ENCODE peak calls at places on chromosomes 4 and X, in seven cellular contexts. One of them, this sample, is unnamed.
A peak's percentile ranks its signal among the peaks of the same experiment; 100 is the strongest.

GRCh38 chr4:83083925-83084475 is 30.5 kb downstream of the PLAC8 start:
- DNase-seq in AG04450: no peak
- DNase-seq in foreskin fibroblast: no peak
- DNase-seq in IMR-90: no peak
- DNase-seq in A549: no peak
- DNase-seq in pancreas: no peak
- DNase-seq in HepG2: no peak
- DNase-seq in this sample: no peak

GRCh38 chrX:47497274-47497673 is 14.3 kb upstream of the ZNF41 start:
- DNase-seq in AG04450: no peak
- DNase-seq in HepG2: no peak
- DNase-seq in IMR-90: peak; percentile 38
- DNase-seq in pancreas: no peak
- DNase-seq in foreskin fibroblast: no peak
- DNase-seq in A549: no peak
- DNase-seq in this sample: peak; percentile 44

GRCh38 chr4:48033825-48034413 is 17.3 kb downstream of the NIPAL1 start:
- DNase-seq in foreskin fibroblast: no peak
- DNase-seq in IMR-90: peak; percentile 3
- DNase-seq in HepG2: peak; percentile 28
- DNase-seq in pancreas: no peak
- DNase-seq in A549: no peak
- DNase-seq in AG04450: no peak
- DNase-seq in this sample: no peak

GRCh38 chr4:122313001-122313400 is 65.8 kb upstream of the ADAD1 start:
- DNase-seq in IMR-90: no peak
- DNase-seq in AG04450: no peak
- DNase-seq in A549: no peak
- DNase-seq in pancreas: no peak
- DNase-seq in foreskin fibroblast: no peak
- DNase-seq in HepG2: no peak
- DNase-seq in this sample: no peak

GRCh38 chr4:26343041-26343403 is 22.2 kb downstream of the RBPJ start:
- DNase-seq in A549: no peak
- DNase-seq in foreskin fibroblast: no peak
- DNase-seq in pancreas: no peak
- DNase-seq in IMR-90: peak; percentile 50
- DNase-seq in AG04450: no peak
- DNase-seq in HepG2: no peak
- DNase-seq in this sample: peak; percentile 76

GRCh38 chr4:169229571-169230028 is 41.2 kb downstream of the SH3RF1 start:
- DNase-seq in foreskin fibroblast: peak; percentile 92
- DNase-seq in A549: peak; percentile 53
- DNase-seq in pancreas: no peak
- DNase-seq in IMR-90: peak; percentile 96
- DNase-seq in AG04450: peak; percentile 80
- DNase-seq in HepG2: no peak
- DNase-seq in this sample: peak; percentile 94

GRCh38 chr4:52659722-52660261 is 691 bp upstream of the USP46 start:
- DNase-seq in A549: peak; percentile 8
- DNase-seq in IMR-90: no peak
- DNase-seq in HepG2: peak; percentile 15
- DNase-seq in pancreas: peak; percentile 76
- DNase-seq in AG04450: no peak
- DNase-seq in foreskin fibroblast: no peak
- DNase-seq in this sample: peak; percentile 29

GRCh38 chrX:102516314-102516936 is at the start of gene TMSB15A:
- DNase-seq in HepG2: no peak
- DNase-seq in AG04450: no peak
- DNase-seq in IMR-90: peak; percentile 28
- DNase-seq in A549: peak; percentile 53
- DNase-seq in foreskin fibroblast: peak; percentile 23
- DNase-seq in pancreas: peak; percentile 77
- DNase-seq in this sample: peak; percentile 12

GRCh38 chr4:186840222-186840701 is 116.6 kb upstream of the FAT1 start:
- DNase-seq in foreskin fibroblast: no peak
- DNase-seq in pancreas: no peak
- DNase-seq in IMR-90: peak; percentile 62
- DNase-seq in A549: no peak
- DNase-seq in HepG2: no peak
- DNase-seq in AG04450: peak; percentile 11
- DNase-seq in this sample: peak; percentile 31

GRCh38 chr4:84837751-84838150 is 128.7 kb downstream of the WDFY3 start:
- DNase-seq in AG04450: no peak
- DNase-seq in A549: no peak
- DNase-seq in IMR-90: peak; percentile 12
- DNase-seq in pancreas: no peak
- DNase-seq in foreskin fibroblast: no peak
- DNase-seq in HepG2: no peak
- DNase-seq in this sample: no peak

GRCh38 chr4:98657531-98658286 is 702 bp downstream of the TSPAN5 start:
- DNase-seq in pancreas: no peak
- DNase-seq in HepG2: no peak
- DNase-seq in IMR-90: peak; percentile 69
- DNase-seq in foreskin fibroblast: peak; percentile 80
- DNase-seq in AG04450: no peak
- DNase-seq in A549: peak; percentile 56
- DNase-seq in this sample: peak; percentile 65

GRCh38 chrX:102899940-102900916 is 36.8 kb upstream of the RAB40AL start:
- DNase-seq in AG04450: peak; percentile 26
- DNase-seq in pancreas: peak; percentile 59
- DNase-seq in A549: peak; percentile 6
- DNase-seq in IMR-90: peak; percentile 74
- DNase-seq in foreskin fibroblast: peak; percentile 40
- DNase-seq in HepG2: peak; percentile 39
- DNase-seq in this sample: peak; percentile 67

GRCh38 chrX:120791013-120791643 is 84.5 kb downstream of the CT47B1 start:
- DNase-seq in IMR-90: peak; percentile 43
- DNase-seq in A549: no peak
- DNase-seq in foreskin fibroblast: peak; percentile 75
- DNase-seq in AG04450: no peak
- DNase-seq in pancreas: peak; percentile 69
- DNase-seq in HepG2: no peak
- DNase-seq in this sample: peak; percentile 87

GRCh38 chr4:26590639-26591038 is 6.8 kb downstream of the TBC1D19 start:
- DNase-seq in foreskin fibroblast: no peak
- DNase-seq in HepG2: no peak
- DNase-seq in A549: no peak
- DNase-seq in AG04450: no peak
- DNase-seq in pancreas: no peak
- DNase-seq in IMR-90: peak; percentile 46
- DNase-seq in this sample: peak; percentile 44

GRCh38 chr4:8391972-8392371 is 48.6 kb downstream of the ACOX3 start:
- DNase-seq in IMR-90: peak; percentile 89
- DNase-seq in foreskin fibroblast: peak; percentile 87
- DNase-seq in A549: no peak
- DNase-seq in AG04450: peak; percentile 72
- DNase-seq in HepG2: no peak
- DNase-seq in pancreas: no peak
- DNase-seq in this sample: peak; percentile 85

GRCh38 chr4:170420255-170420693 is 330.5 kb upstream of the AADAT start:
- DNase-seq in A549: no peak
- DNase-seq in AG04450: peak; percentile 0
- DNase-seq in IMR-90: peak; percentile 57
- DNase-seq in foreskin fibroblast: peak; percentile 15
- DNase-seq in pancreas: no peak
- DNase-seq in HepG2: no peak
- DNase-seq in this sample: peak; percentile 56

GRCh38 chrX:13077168-13077567 is 32.7 kb upstream of the FAM9C start:
- DNase-seq in pancreas: no peak
- DNase-seq in AG04450: no peak
- DNase-seq in IMR-90: peak; percentile 47
- DNase-seq in foreskin fibroblast: peak; percentile 49
- DNase-seq in HepG2: no peak
- DNase-seq in A549: no peak
- DNase-seq in this sample: peak; percentile 58

GRCh38 chr4:183284965-183285364 is 35.1 kb downstream of the CLDN22 start:
- DNase-seq in foreskin fibroblast: peak; percentile 80
- DNase-seq in A549: no peak
- DNase-seq in pancreas: no peak
- DNase-seq in IMR-90: peak; percentile 95
- DNase-seq in HepG2: no peak
- DNase-seq in AG04450: peak; percentile 88
- DNase-seq in this sample: peak; percentile 87

DNA sequence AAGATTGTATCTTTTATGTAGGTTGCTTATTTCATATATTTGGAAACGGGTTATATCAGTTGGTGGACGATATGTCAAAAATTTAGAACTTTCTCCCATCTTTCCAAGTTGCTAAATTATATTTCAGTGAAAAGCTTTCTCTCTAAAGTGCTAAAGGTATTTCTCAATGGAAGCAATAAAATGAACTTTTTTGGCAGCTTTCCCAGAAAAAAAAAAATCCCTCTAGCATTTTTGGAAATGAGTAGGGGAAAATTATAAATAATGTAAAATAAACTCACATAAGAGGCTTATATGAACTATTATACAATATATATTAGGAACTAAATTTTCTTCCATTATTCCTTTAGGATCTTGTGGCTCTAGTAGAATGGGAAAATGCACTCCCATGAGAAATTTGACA is 152.2 kb downstream of the GRID2 start:
- DNase-seq in A549: no peak
- DNase-seq in IMR-90: no peak
- DNase-seq in HepG2: no peak
- DNase-seq in AG04450: no peak
- DNase-seq in pancreas: no peak
- DNase-seq in foreskin fibroblast: no peak
- DNase-seq in this sample: no peak
- H3K4me3 ChIP-seq in A549: no peak overlapping the region
- H3K4me3 ChIP-seq in IMR-90: no peak overlapping the region
- H3K4me3 ChIP-seq in HepG2: no peak overlapping the region
- H3K4me3 ChIP-seq in AG04450: no peak overlapping the region
- H3K4me3 ChIP-seq in pancreas: no peak overlapping the region
- H3K4me3 ChIP-seq in foreskin fibroblast: no peak overlapping the region
- H3K4me3 ChIP-seq in this sample: no peak overlapping the region

DNA sequence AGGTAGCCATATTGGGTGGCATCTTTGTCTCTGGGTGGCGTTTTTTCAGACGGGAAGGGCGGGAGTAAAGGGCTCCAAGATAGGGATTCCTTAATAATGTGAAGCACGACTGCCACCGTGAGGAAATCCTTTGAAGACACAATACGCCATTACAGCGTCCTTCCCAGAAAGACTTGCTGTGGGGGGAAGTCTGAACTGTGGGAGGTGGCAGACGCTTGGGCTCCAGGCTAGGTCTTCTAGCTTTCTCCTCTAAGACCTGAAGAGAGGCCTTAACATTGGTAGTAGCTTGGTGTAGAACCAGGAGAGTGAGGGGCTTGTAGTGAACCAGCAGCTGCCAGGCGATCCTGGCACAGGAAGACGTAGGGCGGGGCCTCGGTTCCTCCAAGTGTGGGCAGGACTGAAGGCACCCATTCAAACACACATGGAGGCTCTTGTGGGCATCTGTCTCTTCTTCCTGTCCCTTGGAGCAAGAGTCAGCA is 197.3 kb downstream of the OR13H1 start:
- DNase-seq in A549: no peak
- DNase-seq in pancreas: peak; percentile 77
- DNase-seq in foreskin fibroblast: no peak
- DNase-seq in AG04450: no peak
- DNase-seq in HepG2: no peak
- DNase-seq in IMR-90: peak; percentile 81
- DNase-seq in this sample: no peak
- TF ChIP-seq CTCF in A549: no peak
- TF ChIP-seq CTCF in pancreas: peak; percentile 21
- TF ChIP-seq CTCF in foreskin fibroblast: no peak
- TF ChIP-seq CTCF in AG04450: no peak
- TF ChIP-seq CTCF in HepG2: no peak
- TF ChIP-seq CTCF in IMR-90: peak; percentile 52
- TF ChIP-seq CTCF in this sample: no peak

GRCh38 chr4:10113362-10114047 is 3.1 kb downstream of the WDR1 start:
- DNase-seq in foreskin fibroblast: no peak
- DNase-seq in IMR-90: no peak
- DNase-seq in HepG2: no peak
- DNase-seq in AG04450: no peak
- DNase-seq in pancreas: no peak
- DNase-seq in A549: no peak
- DNase-seq in this sample: no peak
- H3K4me3 ChIP-seq in foreskin fibroblast: no peak overlapping the region
- H3K4me3 ChIP-seq in IMR-90: no peak overlapping the region
- H3K4me3 ChIP-seq in HepG2: no peak overlapping the region
- H3K4me3 ChIP-seq in AG04450: peak overlapping the region; percentile 20
- H3K4me3 ChIP-seq in pancreas: no peak overlapping the region
- H3K4me3 ChIP-seq in A549: no peak overlapping the region
- H3K4me3 ChIP-seq in this sample: peak overlapping the region; percentile 82

GRCh38 chrX:49627030-49627777 is 28.4 kb downstream of the GAGE1 start:
- DNase-seq in AG04450: no peak
- DNase-seq in IMR-90: no peak
- DNase-seq in pancreas: no peak
- DNase-seq in foreskin fibroblast: no peak
- DNase-seq in A549: peak; percentile 34
- DNase-seq in HepG2: peak; percentile 6
- DNase-seq in this sample: peak; percentile 0
- TF ChIP-seq CTCF in AG04450: no peak
- TF ChIP-seq CTCF in IMR-90: no peak
- TF ChIP-seq CTCF in pancreas: no peak
- TF ChIP-seq CTCF in foreskin fibroblast: no peak
- TF ChIP-seq CTCF in A549: peak; percentile 17
- TF ChIP-seq CTCF in HepG2: peak; percentile 49
- TF ChIP-seq CTCF in this sample: no peak

GRCh38 chrX:101385795-101386541 is at the start of gene BTK:
- DNase-seq in IMR-90: no peak
- DNase-seq in foreskin fibroblast: no peak
- DNase-seq in AG04450: no peak
- DNase-seq in HepG2: no peak
- DNase-seq in pancreas: no peak
- DNase-seq in A549: no peak
- DNase-seq in this sample: no peak
- H3K4me3 ChIP-seq in IMR-90: no peak within 1 kb of the TSS
- H3K4me3 ChIP-seq in foreskin fibroblast: no peak within 1 kb of the TSS
- H3K4me3 ChIP-seq in AG04450: no peak within 1 kb of the TSS
- H3K4me3 ChIP-seq in HepG2: no peak within 1 kb of the TSS
- H3K4me3 ChIP-seq in pancreas: no peak within 1 kb of the TSS
- H3K4me3 ChIP-seq in A549: no peak within 1 kb of the TSS
- H3K4me3 ChIP-seq in this sample: no peak within 1 kb of the TSS

DNA sequence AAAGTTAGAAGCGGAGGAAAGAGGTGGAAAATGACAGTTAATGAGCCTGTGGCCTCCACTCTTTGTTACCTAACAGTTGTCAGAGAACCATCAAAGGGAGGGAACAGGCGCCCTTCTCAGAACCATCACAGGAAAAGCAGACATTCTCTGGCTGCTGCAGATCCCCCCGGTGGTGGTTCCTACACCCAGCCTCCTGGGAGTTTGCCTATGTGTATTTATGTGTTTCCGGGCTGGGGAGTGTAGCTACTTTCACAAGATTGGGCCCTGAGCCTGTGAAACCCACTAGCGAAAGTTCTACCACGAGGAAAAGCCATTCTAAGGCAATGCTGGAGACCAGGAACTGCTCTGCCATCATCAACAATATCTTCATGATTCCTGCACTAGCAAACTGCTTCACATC is 52.7 kb upstream of the BCOR start:
- DNase-seq in foreskin fibroblast: no peak
- DNase-seq in A549: no peak
- DNase-seq in HepG2: no peak
- DNase-seq in AG04450: no peak
- DNase-seq in IMR-90: no peak
- DNase-seq in pancreas: no peak
- DNase-seq in this sample: no peak
- TF ChIP-seq CTCF in foreskin fibroblast: no peak
- TF ChIP-seq CTCF in A549: no peak
- TF ChIP-seq CTCF in HepG2: no peak
- TF ChIP-seq CTCF in AG04450: peak; percentile 38
- TF ChIP-seq CTCF in IMR-90: no peak
- TF ChIP-seq CTCF in pancreas: no peak
- TF ChIP-seq CTCF in this sample: no peak